ENCODE peak calls at places on chromosomes 4 and X, in nine cellular contexts. M, I, O, W, A, U, N, R and E are unnamed samples.

GRCh38 chrX:84248226-84248625 is 60.2 kb upstream of the RPS6KA6 start:
- DNase-seq in N (no peak), O (no peak), I (no peak), M (no peak), A (no peak), U (no peak), R (no peak), W (no peak), E (no peak)

GRCh38 chr4:5472166-5472565 is 236.2 kb downstream of the EVC2 start:
- DNase-seq in O (no peak), N (no peak), W (no peak), M (no peak), R (no peak), I (no peak), U (no peak), A (no peak), E (no peak)

GRCh38 chr4:121736735-121737351 is 28.1 kb downstream of the SMIM43 start:
- DNase-seq in R (no peak), N (no peak), I (no peak), O (no peak), U (no peak), A (no peak), M (no peak), W (no peak), E (no peak)

GRCh38 chrX:106752101-106752678 is 25.7 kb downstream of the RNF128 start:
- DNase-seq in A (no peak), N (no peak), R (no peak), W (no peak), U (no peak), I (no peak), O (no peak), M (no peak), E (no peak)

GRCh38 chrX:45619290-45619689 is 418.6 kb upstream of the DIPK2B start:
- DNase-seq in O (no peak), U (no peak), A (no peak), N (no peak), W (no peak), R (no peak), M (no peak), I (no peak), E (no peak)

GRCh38 chr4:15034071-15034764 is 31.9 kb downstream of the CPEB2 start:
- DNase-seq in M (no peak), W (no peak), A (no peak), O (no peak), N (no peak), R (no peak), I (no peak), U (peak), E (no peak)

GRCh38 chr4:38075370-38076152 is 115.4 kb downstream of the PTTG2 start:
- DNase-seq in I (no peak), R (no peak), W (no peak), O (no peak), A (no peak), N (peak), U (no peak), M (no peak), E (no peak)

GRCh38 chrX:38008658-38009057 is 2.3 kb downstream of the SYTL5 start:
- DNase-seq in I (no peak), N (no peak), M (no peak), O (no peak), W (no peak), R (no peak), A (no peak), U (no peak), E (no peak)

GRCh38 chr4:58553031-58553430 is 1442.8 kb upstream of the IGFBP7 start:
- DNase-seq in I (no peak), R (no peak), A (no peak), O (no peak), W (no peak), U (no peak), M (no peak), N (no peak), E (no peak)

GRCh38 chrX:120759685-120760084 is 116.0 kb downstream of the CT47B1 start:
- DNase-seq in N (no peak), A (no peak), I (no peak), R (no peak), O (no peak), U (no peak), W (no peak), M (no peak), E (no peak)

GRCh38 chr4:55184600-55185523 is 59.5 kb upstream of the KDR start:
- DNase-seq in N (no peak), M (no peak), I (no peak), U (peak), R (no peak), A (no peak), O (no peak), W (no peak), E (no peak)

GRCh38 chrX:19347916-19348315 is 4.2 kb downstream of the PDHA1 start:
- DNase-seq in N (no peak), O (no peak), I (no peak), M (no peak), A (no peak), R (no peak), U (no peak), W (no peak), E (no peak)

GRCh38 chrX:101219116-101219839 is at the start of gene DRP2:
- DNase-seq in M (no peak), W (no peak), R (no peak), U (no peak), O (no peak), N (no peak), I (no peak), A (no peak), E (no peak)

GRCh38 chr4:8594097-8595038 is 1.8 kb downstream of the CPZ start:
- DNase-seq in I (no peak), W (no peak), M (no peak), A (peak), O (no peak), N (peak), U (no peak), R (no peak), E (no peak)

GRCh38 chr4:108492816-108493595 is 127.4 kb upstream of the RPL34 start:
- DNase-seq in R (no peak), U (no peak), A (no peak), I (peak), N (no peak), W (no peak), M (no peak), O (peak), E (no peak)

GRCh38 chrX:154436597-154437397 is at the start of gene GDI1:
- DNase-seq in W (peak), U (no peak), N (no peak), A (peak), M (no peak), R (peak), I (peak), O (peak), E (no peak)

GRCh38 chr4:168781884-168782283 is 228.2 kb downstream of the CBR4 start:
- DNase-seq in W (no peak), O (no peak), I (no peak), R (no peak), M (no peak), U (no peak), N (no peak), A (no peak), E (no peak)

GRCh38 chr4:186158021-186158859 is 33.1 kb upstream of the CYP4V2 start:
- DNase-seq in I (no peak), N (no peak), U (no peak), A (no peak), R (no peak), O (no peak), M (no peak), W (no peak), E (no peak)

GRCh38 chr4:112881842-112882241 is 167.6 kb upstream of the ANK2 start:
- DNase-seq in I (no peak), N (no peak), R (no peak), W (no peak), U (no peak), A (no peak), M (no peak), O (no peak), E (no peak)

GRCh38 chr4:159946983-159947645 is 844.2 kb downstream of the RAPGEF2 start:
- DNase-seq in A (no peak), I (no peak), R (no peak), O (no peak), M (no peak), W (no peak), U (peak), N (peak), E (no peak)